ENCODE peak calls at places on chromosomes 13 and 19, in six cellular contexts. One of them, this sample, is unnamed. For H3K36me3, the result is how much of the 10 kb centered on the place peaks cover.

GRCh38 chr13:78603240-78603947 is at the start of gene POU4F1:
- DNase-seq in PC-9: no peak
- DNase-seq in PC-3: no peak
- DNase-seq in pancreas: peak
- DNase-seq in cardiac muscle cell: peak
- DNase-seq in lower lobe of right lung: peak
- DNase-seq in this sample: no peak

GRCh38 chr19:3612330-3612729 is 5.7 kb upstream of the TBXA2R start:
- DNase-seq in PC-9: no peak
- DNase-seq in PC-3: no peak
- DNase-seq in pancreas: peak
- DNase-seq in cardiac muscle cell: no peak
- DNase-seq in lower lobe of right lung: peak
- DNase-seq in this sample: no peak

GRCh38 chr19:41540041-41540695 is 35.8 kb upstream of the CEACAM21 start:
- DNase-seq in PC-9: no peak
- DNase-seq in PC-3: no peak
- DNase-seq in pancreas: no peak
- DNase-seq in cardiac muscle cell: peak
- DNase-seq in lower lobe of right lung: no peak
- DNase-seq in this sample: no peak

GRCh38 chr19:57648336-57649003 is 15.5 kb downstream of the ZNF211 start:
- DNase-seq in PC-9: no peak
- DNase-seq in PC-3: no peak
- DNase-seq in pancreas: no peak
- DNase-seq in cardiac muscle cell: no peak
- DNase-seq in lower lobe of right lung: no peak
- DNase-seq in this sample: no peak

GRCh38 chr19:51407631-51408131 is 9.8 kb downstream of the SIGLEC10 start:
- DNase-seq in PC-9: no peak
- DNase-seq in PC-3: peak
- DNase-seq in pancreas: no peak
- DNase-seq in cardiac muscle cell: peak
- DNase-seq in lower lobe of right lung: no peak
- DNase-seq in this sample: peak

GRCh38 chr19:11673608-11674041 is 65.1 kb downstream of the ZNF823 start:
- DNase-seq in PC-9: no peak
- DNase-seq in PC-3: peak
- DNase-seq in pancreas: peak
- DNase-seq in cardiac muscle cell: peak
- DNase-seq in lower lobe of right lung: peak
- DNase-seq in this sample: peak

GRCh38 chr13:105918842-105919741 is 616.4 kb downstream of the EFNB2 start:
- DNase-seq in PC-9: peak
- DNase-seq in PC-3: peak
- DNase-seq in pancreas: no peak
- DNase-seq in cardiac muscle cell: peak
- DNase-seq in lower lobe of right lung: no peak
- DNase-seq in this sample: peak

GRCh38 chr13:71866173-71867091 is 572 bp downstream of the DACH1 start:
- DNase-seq in PC-9: no peak
- DNase-seq in PC-3: no peak
- DNase-seq in pancreas: peak
- DNase-seq in cardiac muscle cell: peak
- DNase-seq in lower lobe of right lung: peak
- DNase-seq in this sample: peak

GRCh38 chr13:71864981-71865857 is 1.8 kb downstream of the DACH1 start:
- DNase-seq in PC-9: no peak
- DNase-seq in PC-3: no peak
- DNase-seq in pancreas: peak
- DNase-seq in cardiac muscle cell: peak
- DNase-seq in lower lobe of right lung: peak
- DNase-seq in this sample: peak

GRCh38 chr19:14768001-14768400 is 10.4 kb downstream of the ADGRE2 start:
- DNase-seq in PC-9: no peak
- DNase-seq in PC-3: no peak
- DNase-seq in pancreas: no peak
- DNase-seq in cardiac muscle cell: no peak
- DNase-seq in lower lobe of right lung: peak
- DNase-seq in this sample: no peak
- H3K36me3 ChIP-seq in PC-9: under half
- H3K36me3 ChIP-seq in PC-3: under half
- H3K36me3 ChIP-seq in pancreas: under half
- H3K36me3 ChIP-seq in cardiac muscle cell: under half
- H3K36me3 ChIP-seq in lower lobe of right lung: under half
- H3K36me3 ChIP-seq in this sample: under half

DNA sequence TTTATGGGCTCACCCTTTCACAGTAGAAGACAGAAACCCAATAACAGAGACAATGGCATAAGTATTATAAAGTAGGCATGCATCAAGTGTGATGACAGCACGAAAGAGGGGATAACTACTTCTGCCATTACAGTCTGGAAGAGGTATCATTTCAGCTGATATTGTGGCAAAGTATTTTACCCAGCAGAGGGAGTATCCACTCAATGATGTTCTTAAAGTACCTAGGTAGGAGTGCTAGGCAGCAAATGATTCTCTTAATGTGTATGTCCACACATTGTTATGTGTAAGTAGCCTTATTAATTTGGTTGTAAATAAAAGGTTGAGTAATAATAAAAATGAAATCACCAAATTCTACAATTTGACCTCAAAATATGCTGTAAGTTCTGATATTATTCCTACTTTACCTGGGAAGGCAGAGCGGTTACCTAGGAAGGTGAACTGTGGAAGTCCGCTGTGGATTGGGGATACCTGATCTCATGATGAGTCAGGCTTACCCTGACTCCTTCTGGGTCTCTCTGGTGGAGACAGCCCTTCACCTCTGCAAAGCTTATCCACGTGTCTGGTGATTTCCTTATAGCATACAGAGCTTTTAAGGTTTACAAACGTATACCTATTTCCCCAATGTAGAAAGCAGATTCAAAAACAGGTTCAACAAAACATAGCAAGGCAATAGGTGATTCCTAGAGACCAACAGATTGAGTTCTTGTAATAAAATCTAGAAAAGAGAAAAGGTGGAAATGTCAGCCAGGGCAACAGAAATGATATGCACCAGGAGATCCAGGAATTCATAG is 4.0 kb upstream of the UBAC2 start:
- DNase-seq in PC-9: peak
- DNase-seq in PC-3: peak
- DNase-seq in pancreas: no peak
- DNase-seq in cardiac muscle cell: no peak
- DNase-seq in lower lobe of right lung: no peak
- DNase-seq in this sample: no peak
- TF ChIP-seq CTCF in PC-9: peak
- TF ChIP-seq CTCF in PC-3: peak
- TF ChIP-seq CTCF in pancreas: no peak
- TF ChIP-seq CTCF in cardiac muscle cell: peak
- TF ChIP-seq CTCF in lower lobe of right lung: no peak
- TF ChIP-seq CTCF in this sample: peak

GRCh38 chr19:55392820-55393219 is 7.1 kb downstream of the RPL28 start:
- DNase-seq in PC-9: no peak
- DNase-seq in PC-3: no peak
- DNase-seq in pancreas: no peak
- DNase-seq in cardiac muscle cell: no peak
- DNase-seq in lower lobe of right lung: no peak
- DNase-seq in this sample: no peak
- H3K27ac ChIP-seq in PC-9: no peak
- H3K27ac ChIP-seq in PC-3: no peak
- H3K27ac ChIP-seq in pancreas: no peak
- H3K27ac ChIP-seq in cardiac muscle cell: no peak
- H3K27ac ChIP-seq in lower lobe of right lung: no peak
- H3K27ac ChIP-seq in this sample: no peak

GRCh38 chr19:38629568-38629967 is 10.6 kb downstream of the EIF3K start:
- DNase-seq in PC-9: no peak
- DNase-seq in PC-3: no peak
- DNase-seq in pancreas: no peak
- DNase-seq in cardiac muscle cell: no peak
- DNase-seq in lower lobe of right lung: no peak
- DNase-seq in this sample: no peak
- H3K36me3 ChIP-seq in PC-9: under half
- H3K36me3 ChIP-seq in PC-3: under half
- H3K36me3 ChIP-seq in pancreas: under half
- H3K36me3 ChIP-seq in cardiac muscle cell: half or more
- H3K36me3 ChIP-seq in lower lobe of right lung: half or more
- H3K36me3 ChIP-seq in this sample: half or more

GRCh38 chr13:80825276-80825675 is 484.4 kb upstream of the SPRY2 start:
- DNase-seq in PC-9: no peak
- DNase-seq in PC-3: no peak
- DNase-seq in pancreas: no peak
- DNase-seq in cardiac muscle cell: no peak
- DNase-seq in lower lobe of right lung: no peak
- DNase-seq in this sample: no peak
- TF ChIP-seq CTCF in PC-9: no peak
- TF ChIP-seq CTCF in PC-3: no peak
- TF ChIP-seq CTCF in pancreas: no peak
- TF ChIP-seq CTCF in cardiac muscle cell: no peak
- TF ChIP-seq CTCF in lower lobe of right lung: no peak
- TF ChIP-seq CTCF in this sample: no peak

GRCh38 chr19:32333227-32333626 is 12.2 kb upstream of the ZNF507 start:
- DNase-seq in PC-9: no peak
- DNase-seq in PC-3: no peak
- DNase-seq in pancreas: no peak
- DNase-seq in cardiac muscle cell: no peak
- DNase-seq in lower lobe of right lung: no peak
- DNase-seq in this sample: no peak

GRCh38 chr19:32337176-32337808 is 8.1 kb upstream of the ZNF507 start:
- DNase-seq in PC-9: no peak
- DNase-seq in PC-3: no peak
- DNase-seq in pancreas: no peak
- DNase-seq in cardiac muscle cell: no peak
- DNase-seq in lower lobe of right lung: no peak
- DNase-seq in this sample: no peak

GRCh38 chr19:32339988-32340874 is 5.2 kb upstream of the ZNF507 start:
- DNase-seq in PC-9: no peak
- DNase-seq in PC-3: peak
- DNase-seq in pancreas: peak
- DNase-seq in cardiac muscle cell: peak
- DNase-seq in lower lobe of right lung: peak
- DNase-seq in this sample: peak

GRCh38 chr19:32336259-32337111 is 8.9 kb upstream of the ZNF507 start:
- DNase-seq in PC-9: no peak
- DNase-seq in PC-3: peak
- DNase-seq in pancreas: no peak
- DNase-seq in cardiac muscle cell: peak
- DNase-seq in lower lobe of right lung: no peak
- DNase-seq in this sample: peak
- H3K27ac ChIP-seq in PC-9: no peak
- H3K27ac ChIP-seq in PC-3: no peak
- H3K27ac ChIP-seq in pancreas: no peak
- H3K27ac ChIP-seq in cardiac muscle cell: peak
- H3K27ac ChIP-seq in lower lobe of right lung: no peak
- H3K27ac ChIP-seq in this sample: no peak

DNA sequence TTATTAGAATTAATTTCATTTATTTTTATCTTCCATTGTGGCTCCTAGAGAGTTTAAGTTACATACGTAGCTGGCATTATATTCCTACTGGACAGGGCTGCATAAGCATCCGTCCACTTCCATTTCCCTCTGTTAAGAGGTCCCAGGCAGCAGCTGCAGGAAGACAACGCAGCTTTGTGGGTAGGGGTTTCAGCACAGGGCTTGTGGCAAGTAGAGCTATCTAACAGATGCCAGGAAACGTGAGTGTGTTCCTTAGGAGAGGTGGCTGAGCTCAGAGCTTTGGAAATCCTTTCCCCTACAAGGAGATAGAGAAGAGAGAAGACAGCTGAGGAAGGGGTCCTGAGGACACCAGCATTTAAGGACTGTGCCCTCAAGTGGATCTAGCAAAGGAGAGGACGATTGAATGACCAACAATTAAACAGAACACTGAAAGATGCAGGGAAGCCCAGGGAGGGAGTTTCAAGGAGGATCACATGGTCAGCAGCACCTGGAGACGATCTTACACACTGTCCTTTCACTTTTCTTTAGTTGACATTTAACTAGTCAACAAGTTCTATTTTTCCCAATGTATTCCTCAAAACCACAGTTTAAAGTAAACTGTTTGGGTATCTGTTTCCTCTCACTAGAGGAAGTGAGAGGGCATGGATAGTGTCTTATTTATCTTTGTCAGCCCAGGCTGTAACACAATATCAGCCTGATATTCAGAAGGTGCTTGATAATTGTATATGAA is 2.3 kb upstream of the N4BP2L1 start:
- DNase-seq in PC-9: no peak
- DNase-seq in PC-3: no peak
- DNase-seq in pancreas: no peak
- DNase-seq in cardiac muscle cell: no peak
- DNase-seq in lower lobe of right lung: no peak
- DNase-seq in this sample: no peak
- H3K36me3 ChIP-seq in PC-9: under half
- H3K36me3 ChIP-seq in PC-3: under half
- H3K36me3 ChIP-seq in pancreas: under half
- H3K36me3 ChIP-seq in cardiac muscle cell: under half
- H3K36me3 ChIP-seq in lower lobe of right lung: under half
- H3K36me3 ChIP-seq in this sample: under half